ENCODE peak calls at places on chromosome 15, in ten cellular contexts. E is Peyer's patch, B is endodermal cell, T is fibroblast of pulmonary artery, G is lower lobe of right lung, W is uterus, L is neuronal stem cell, R is left lung, Q is endothelial cell of umbilical vein, O is HepG2. K is an unnamed sample.

GRCh38 chr15:80870893-80871292 is 91.7 kb downstream of the CEMIP start:
- DNase-seq in E (no peak), B (no peak), T (peak; percentile 37), G (no peak), W (no peak), L (no peak), R (no peak), Q (no peak), O (no peak), K (no peak)

GRCh38 chr15:90956551-90957104 is 1.9 kb downstream of the RCCD1 start:
- DNase-seq in E (peak; percentile 84), B (peak; percentile 97), T (peak; percentile 74), G (peak; percentile 84), W (peak; percentile 72), L (peak; percentile 81), R (peak; percentile 93), Q (peak; percentile 79), O (no peak), K (peak; percentile 64)

GRCh38 chr15:75049392-75049791 is 26.0 kb downstream of the PPCDC start:
- DNase-seq in E (peak; percentile 52), B (no peak), T (peak; percentile 72), G (peak; percentile 79), W (peak; percentile 56), L (no peak), R (no peak), Q (peak; percentile 41), O (no peak), K (no peak)

GRCh38 chr15:80404719-80405553 is 754 bp downstream of the ARNT2 start:
- DNase-seq in E (no peak), B (peak; percentile 81), T (no peak), G (no peak), W (no peak), L (peak; percentile 48), R (peak; percentile 77), Q (no peak), O (no peak), K (no peak)

GRCh38 chr15:69061414-69061842 is 46.9 kb downstream of the NOX5 start:
- DNase-seq in E (no peak), B (no peak), T (no peak), G (no peak), W (no peak), L (no peak), R (no peak), Q (no peak), O (no peak), K (no peak)

GRCh38 chr15:33242669-33243191 is 48.2 kb upstream of the FMN1 start:
- DNase-seq in E (no peak), B (peak; percentile 58), T (peak; percentile 10), G (no peak), W (no peak), L (no peak), R (no peak), Q (peak; percentile 14), O (no peak), K (no peak)

GRCh38 chr15:94970096-94970495 is 738.7 kb downstream of the MCTP2 start:
- DNase-seq in E (no peak), B (no peak), T (no peak), G (no peak), W (no peak), L (no peak), R (no peak), Q (no peak), O (no peak), K (no peak)

GRCh38 chr15:32796856-32797255 is 79.1 kb downstream of the GREM1 start:
- DNase-seq in E (no peak), B (no peak), T (no peak), G (no peak), W (no peak), L (no peak), R (no peak), Q (no peak), O (no peak), K (no peak)

GRCh38 chr15:54990793-54991192 is 205.9 kb downstream of the RSL24D1 start:
- DNase-seq in E (no peak), B (peak; percentile 49), T (no peak), G (no peak), W (no peak), L (no peak), R (peak; percentile 31), Q (no peak), O (no peak), K (no peak)

GRCh38 chr15:94970831-94971230 is 739.5 kb downstream of the MCTP2 start:
- DNase-seq in E (no peak), B (no peak), T (no peak), G (no peak), W (no peak), L (no peak), R (no peak), Q (no peak), O (no peak), K (no peak)

GRCh38 chr15:52728899-52729298 is 49.7 kb upstream of the ATOSA start:
- DNase-seq in E (no peak), B (no peak), T (peak; percentile 47), G (no peak), W (no peak), L (no peak), R (no peak), Q (peak; percentile 73), O (no peak), K (no peak)

GRCh38 chr15:50064674-50065073 is 54.4 kb downstream of the ATP8B4 start:
- DNase-seq in E (no peak), B (no peak), T (no peak), G (no peak), W (no peak), L (no peak), R (no peak), Q (no peak), O (no peak), K (no peak)

GRCh38 chr15:69468241-69469121 is 15.9 kb downstream of the RPLP1 start:
- DNase-seq in E (no peak), B (peak; percentile 58), T (peak; percentile 33), G (peak; percentile 80), W (no peak), L (no peak), R (peak; percentile 84), Q (no peak), O (no peak), K (peak; percentile 96)

GRCh38 chr15:71116942-71117341 is 1.7 kb downstream of the THSD4 start:
- DNase-seq in E (no peak), B (no peak), T (no peak), G (no peak), W (no peak), L (no peak), R (no peak), Q (no peak), O (no peak), K (no peak)

GRCh38 chr15:92809880-92810361 is 90.2 kb upstream of the CHD2 start:
- DNase-seq in E (no peak), B (peak; percentile 66), T (peak; percentile 58), G (no peak), W (peak; percentile 53), L (no peak), R (no peak), Q (peak; percentile 55), O (no peak), K (peak; percentile 26)
- H3K4me3 ChIP-seq in E (peak overlapping the region; percentile 54), B (peak overlapping the region; percentile 75), T (peak overlapping the region; percentile 48), G (peak overlapping the region; percentile 67), W (peak overlapping the region; percentile 65), L (peak overlapping the region; percentile 70), R (peak overlapping the region; percentile 34), Q (peak overlapping the region; percentile 34), O (peak overlapping the region; percentile 61), K (peak overlapping the region; percentile 61)

GRCh38 chr15:64532921-64533320 is 72.5 kb downstream of the ZNF609 start:
- DNase-seq in E (no peak), B (no peak), T (peak; percentile 28), G (peak; percentile 69), W (no peak), L (no peak), R (no peak), Q (no peak), O (no peak), K (no peak)

GRCh38 chr15:64528871-64529270 is 68.5 kb downstream of the ZNF609 start:
- DNase-seq in E (no peak), B (no peak), T (no peak), G (no peak), W (no peak), L (no peak), R (no peak), Q (no peak), O (no peak), K (no peak)

GRCh38 chr15:64535460-64536243 is 75.3 kb downstream of the ZNF609 start:
- DNase-seq in E (no peak), B (no peak), T (no peak), G (no peak), W (no peak), L (no peak), R (no peak), Q (no peak), O (no peak), K (no peak)

GRCh38 chr15:64530472-64530871 is 70.1 kb downstream of the ZNF609 start:
- DNase-seq in E (no peak), B (no peak), T (no peak), G (no peak), W (no peak), L (no peak), R (no peak), Q (no peak), O (no peak), K (no peak)

DNA sequence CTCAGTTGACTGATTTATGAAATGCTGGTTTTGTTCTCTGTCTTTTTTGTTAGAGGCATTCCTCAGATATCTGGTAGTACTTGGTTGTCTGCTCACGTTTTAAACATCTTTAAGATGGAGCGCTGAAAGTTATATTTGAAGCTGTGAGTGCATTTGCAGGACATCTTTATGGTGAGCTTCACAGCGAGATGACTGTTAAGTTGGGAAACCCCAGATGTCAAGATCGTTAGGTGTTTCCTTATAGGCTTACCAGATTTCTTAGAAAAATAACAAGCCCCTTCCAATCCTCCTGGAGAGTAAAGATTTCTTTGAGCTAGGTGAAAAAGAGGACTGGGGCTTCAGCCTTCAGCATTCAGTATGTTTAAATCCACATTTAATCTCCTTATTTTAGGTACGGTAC is 72.1 kb downstream of the ZNF609 start:
- DNase-seq in E (no peak), B (no peak), T (no peak), G (no peak), W (no peak), L (no peak), R (no peak), Q (no peak), O (no peak), K (no peak)
- H3K4me3 ChIP-seq in E (no peak overlapping the region), B (no peak overlapping the region), T (no peak overlapping the region), G (no peak overlapping the region), W (no peak overlapping the region), L (no peak overlapping the region), R (no peak overlapping the region), Q (no peak overlapping the region), O (no peak overlapping the region), K (no peak overlapping the region)

GRCh38 chr15:98823012-98823458 is 174.7 kb downstream of the IGF1R start:
- DNase-seq in E (no peak), B (peak; percentile 89), T (peak; percentile 64), G (no peak), W (peak; percentile 48), L (no peak), R (no peak), Q (peak; percentile 59), O (no peak), K (no peak)
- H3K4me3 ChIP-seq in E (no peak overlapping the region), B (no peak overlapping the region), T (no peak overlapping the region), G (no peak overlapping the region), W (no peak overlapping the region), L (no peak overlapping the region), R (no peak overlapping the region), Q (no peak overlapping the region), O (no peak overlapping the region), K (no peak overlapping the region)

DNA sequence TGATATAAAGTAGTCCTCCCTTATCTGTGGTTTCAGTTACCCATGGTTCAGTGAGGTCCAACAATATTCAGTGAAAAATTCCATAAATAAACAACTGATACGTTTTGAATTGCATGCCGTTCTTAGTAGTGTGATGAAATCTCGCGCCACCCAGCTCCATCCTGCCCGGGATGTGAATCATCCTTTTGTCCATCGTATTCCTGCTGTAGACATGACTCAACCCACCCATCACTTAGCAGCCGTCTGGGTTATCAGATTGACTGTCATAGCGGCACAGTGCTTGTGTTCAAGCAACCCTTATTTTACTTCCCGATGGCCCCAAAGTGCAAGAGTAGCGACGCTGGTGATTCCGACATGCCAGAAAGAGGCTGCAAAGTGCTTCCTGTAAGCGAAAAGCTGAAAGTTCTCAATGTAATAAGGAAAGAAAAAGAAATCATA is 48.0 kb upstream of the MEX3B start:
- DNase-seq in E (no peak), B (no peak), T (peak; percentile 94), G (no peak), W (no peak), L (no peak), R (no peak), Q (peak; percentile 74), O (peak; percentile 41), K (no peak)
- H3K4me3 ChIP-seq in E (no peak overlapping the region), B (no peak overlapping the region), T (peak overlapping the region; percentile 25), G (no peak overlapping the region), W (no peak overlapping the region), L (no peak overlapping the region), R (no peak overlapping the region), Q (no peak overlapping the region), O (no peak overlapping the region), K (no peak overlapping the region)

K was measured in CD8-positive, alpha-beta memory T cell.